ENCODE peak calls at places on chromosomes 2 and 18, in seven cellular contexts. F is breast epithelium, H is H9, I is RWPE2, K is AG04450, Y is GM12878, V is neuronal stem cell. M is an unnamed sample.

GRCh38 chr2:151120016-151120415 is 141.6 kb downstream of the RBM43 start:
- DNase-seq in F (no peak), H (no peak), I (no peak), K (no peak), Y (no peak), V (no peak), M (no peak)

GRCh38 chr2:192195548-192196418 is 1.1 kb upstream of the TMEFF2 start:
- DNase-seq in F (no peak), H (peak; percentile 76), I (peak; percentile 38), K (no peak), Y (no peak), V (peak; percentile 73), M (no peak)

GRCh38 chr18:27094621-27095020 is 90.5 kb downstream of the CHST9 start:
- DNase-seq in F (no peak), H (no peak), I (no peak), K (no peak), Y (no peak), V (no peak), M (no peak)

GRCh38 chr18:50559750-50560680 is at the start of gene MAPK4:
- DNase-seq in F (no peak), H (peak; percentile 42), I (peak; percentile 51), K (no peak), Y (no peak), V (peak; percentile 48), M (no peak)

GRCh38 chr2:192809173-192809572 is 614.4 kb upstream of the TMEFF2 start:
- DNase-seq in F (no peak), H (no peak), I (no peak), K (no peak), Y (no peak), V (no peak), M (no peak)

GRCh38 chr2:47203996-47204395 is 48.9 kb upstream of the STPG4 start:
- DNase-seq in F (no peak), H (no peak), I (no peak), K (no peak), Y (no peak), V (no peak), M (no peak)

GRCh38 chr2:158317642-158318041 is 138.9 kb downstream of the CCDC148 start:
- DNase-seq in F (no peak), H (no peak), I (no peak), K (no peak), Y (no peak), V (no peak), M (no peak)

GRCh38 chr2:200765139-200765951 is 46.4 kb upstream of the BZW1 start:
- DNase-seq in F (no peak), H (no peak), I (peak; percentile 81), K (peak; percentile 81), Y (no peak), V (no peak), M (no peak)

GRCh38 chr18:33923980-33924379 is 300.7 kb downstream of the NOL4 start:
- DNase-seq in F (no peak), H (no peak), I (no peak), K (no peak), Y (no peak), V (no peak), M (no peak)

GRCh38 chr2:175840261-175840660 is 161.8 kb downstream of the LNPK start:
- DNase-seq in F (no peak), H (no peak), I (no peak), K (no peak), Y (no peak), V (no peak), M (no peak)

GRCh38 chr2:175847128-175847527 is 154.9 kb downstream of the LNPK start:
- DNase-seq in F (no peak), H (no peak), I (no peak), K (no peak), Y (no peak), V (no peak), M (no peak)

GRCh38 chr2:175838979-175839378 is 163.1 kb downstream of the LNPK start:
- DNase-seq in F (no peak), H (no peak), I (no peak), K (no peak), Y (no peak), V (no peak), M (no peak)

DNA sequence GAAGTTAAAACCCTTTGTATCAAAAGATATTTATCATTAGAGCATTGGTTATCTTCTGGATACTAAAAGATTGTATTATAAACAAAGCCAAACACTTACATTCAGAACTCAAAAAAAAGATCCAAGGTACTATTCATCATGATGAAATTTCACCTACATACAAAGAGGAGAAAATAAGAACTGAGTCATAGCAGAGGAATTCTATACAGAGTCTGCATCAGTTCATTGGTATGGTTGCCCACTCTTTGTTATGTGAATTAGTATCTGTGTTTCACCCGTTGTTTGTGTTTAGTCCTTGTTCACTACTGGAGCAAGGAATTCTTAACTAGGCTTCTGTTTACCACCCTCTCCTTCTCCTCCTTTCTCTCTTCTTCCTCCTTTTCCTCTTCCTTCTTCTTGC is 157.9 kb downstream of the LNPK start:
- DNase-seq in F (no peak), H (no peak), I (no peak), K (peak; percentile 47), Y (no peak), V (no peak), M (no peak)
- H3K27ac ChIP-seq in F (no peak overlapping the region), H (no peak overlapping the region), I (no peak overlapping the region), K (no peak overlapping the region), Y (no peak overlapping the region), V (no peak overlapping the region), M (no peak overlapping the region)

GRCh38 chr2:14261771-14262170 is 370.7 kb upstream of the LRATD1 start:
- DNase-seq in F (no peak), H (no peak), I (no peak), K (no peak), Y (no peak), V (no peak), M (no peak)
- H3K27ac ChIP-seq in F (no peak overlapping the region), H (no peak overlapping the region), I (no peak overlapping the region), K (no peak overlapping the region), Y (no peak overlapping the region), V (no peak overlapping the region), M (no peak overlapping the region)

GRCh38 chr2:169963786-169964185 is 136.5 kb downstream of the UBR3 start:
- DNase-seq in F (no peak), H (no peak), I (no peak), K (no peak), Y (no peak), V (no peak), M (no peak)

GRCh38 chr2:169964740-169965139 is 137.5 kb downstream of the UBR3 start:
- DNase-seq in F (no peak), H (no peak), I (no peak), K (no peak), Y (no peak), V (no peak), M (no peak)

GRCh38 chr2:169966449-169966848 is 139.2 kb downstream of the UBR3 start:
- DNase-seq in F (no peak), H (no peak), I (no peak), K (no peak), Y (no peak), V (no peak), M (no peak)

GRCh38 chr2:169968767-169969166 is 141.5 kb downstream of the UBR3 start:
- DNase-seq in F (no peak), H (no peak), I (no peak), K (no peak), Y (no peak), V (no peak), M (no peak)

GRCh38 chr2:169965495-169965894 is 138.2 kb downstream of the UBR3 start:
- DNase-seq in F (no peak), H (no peak), I (no peak), K (no peak), Y (no peak), V (no peak), M (no peak)
- H3K27ac ChIP-seq in F (no peak overlapping the region), H (no peak overlapping the region), I (no peak overlapping the region), K (no peak overlapping the region), Y (no peak overlapping the region), V (no peak overlapping the region), M (no peak overlapping the region)

GRCh38 chr2:54613794-54614257 is 109.6 kb upstream of the EML6 start:
- DNase-seq in F (no peak), H (no peak), I (no peak), K (no peak), Y (no peak), V (no peak), M (no peak)
- H3K27ac ChIP-seq in F (peak overlapping the region; percentile 8), H (no peak overlapping the region), I (peak overlapping the region; percentile 59), K (peak overlapping the region; percentile 42), Y (no peak overlapping the region), V (no peak overlapping the region), M (no peak overlapping the region)

GRCh38 chr2:111900859-111901258 is 2.5 kb downstream of the MERTK start:
- DNase-seq in F (no peak), H (no peak), I (no peak), K (no peak), Y (no peak), V (no peak), M (no peak)
- H3K27ac ChIP-seq in F (no peak overlapping the region), H (no peak overlapping the region), I (no peak overlapping the region), K (no peak overlapping the region), Y (no peak overlapping the region), V (no peak overlapping the region), M (no peak overlapping the region)